ENCODE peak calls at places on chromosomes 11 and 22, in ten cellular contexts. Z is right atrium auricular region; C is iPS DF 6.9; O is CD4-positive, alpha-beta T cell; Y is CD4-positive, CD25-positive, alpha-beta regulatory T cell; H is hepatocyte; P is gastrocnemius medialis; U is A549; A is tibial nerve; V is neural progenitor cell. W is an unnamed sample.
A peak's percentile ranks its signal among the peaks of the same experiment; 100 is the strongest.

GRCh38 chr11:47269829-47270305 is at the start of gene MADD:
- DNase-seq in Z (peak; percentile 81), C (no peak), O (peak; percentile 83), Y (peak; percentile 87), H (peak; percentile 95), P (peak; percentile 73), U (peak; percentile 89), A (peak; percentile 64), V (peak; percentile 84), W (no peak)

GRCh38 chr22:44671742-44672141 is 30.3 kb upstream of the PRR5 start:
- DNase-seq in Z (no peak), C (no peak), O (peak; percentile 28), Y (peak; percentile 12), H (peak; percentile 83), P (no peak), U (no peak), A (no peak), V (no peak), W (no peak)

GRCh38 chr22:23233746-23234408 is 53.6 kb downstream of the BCR start:
- DNase-seq in Z (no peak), C (no peak), O (no peak), Y (no peak), H (peak; percentile 52), P (no peak), U (no peak), A (no peak), V (no peak), W (no peak)

GRCh38 chr11:26186389-26186788 is 145.5 kb upstream of the ANO3 start:
- DNase-seq in Z (no peak), C (no peak), O (no peak), Y (no peak), H (no peak), P (no peak), U (no peak), A (no peak), V (no peak), W (no peak)

GRCh38 chr11:66015936-66016792 is 4.4 kb downstream of the CST6 start:
- DNase-seq in Z (no peak), C (no peak), O (no peak), Y (no peak), H (no peak), P (no peak), U (no peak), A (no peak), V (no peak), W (no peak)

GRCh38 chr11:27291302-27291889 is 71.6 kb downstream of the CCDC34 start:
- DNase-seq in Z (no peak), C (no peak), O (no peak), Y (no peak), H (peak; percentile 28), P (no peak), U (no peak), A (no peak), V (peak; percentile 21), W (no peak)

GRCh38 chr11:123437236-123437979 is 7.3 kb downstream of the GRAMD1B start:
- DNase-seq in Z (no peak), C (no peak), O (no peak), Y (no peak), H (no peak), P (no peak), U (no peak), A (no peak), V (no peak), W (no peak)

GRCh38 chr11:69889400-69890372 is 70.5 kb upstream of the FGF3 start:
- DNase-seq in Z (no peak), C (no peak), O (no peak), Y (no peak), H (no peak), P (no peak), U (no peak), A (no peak), V (peak; percentile 55), W (no peak)

GRCh38 chr11:26931248-26931631 is 62.7 kb upstream of the FIBIN start:
- DNase-seq in Z (no peak), C (no peak), O (no peak), Y (no peak), H (no peak), P (no peak), U (no peak), A (peak; percentile 42), V (no peak), W (no peak)

GRCh38 chr11:64723117-64723906 is at the start of gene NRXN2:
- DNase-seq in Z (peak; percentile 81), C (no peak), O (peak; percentile 77), Y (peak; percentile 83), H (peak; percentile 90), P (peak; percentile 65), U (peak; percentile 98), A (peak; percentile 68), V (peak; percentile 94), W (peak; percentile 89)

GRCh38 chr11:119236891-119237290 is 30.8 kb downstream of the CBL start:
- DNase-seq in Z (no peak), C (no peak), O (no peak), Y (no peak), H (no peak), P (no peak), U (no peak), A (no peak), V (no peak), W (no peak)

GRCh38 chr11:20342347-20343279 is 20.9 kb upstream of the HTATIP2 start:
- DNase-seq in Z (no peak), C (peak; percentile 43), O (peak; percentile 14), Y (no peak), H (peak; percentile 77), P (no peak), U (no peak), A (no peak), V (peak; percentile 95), W (no peak)

GRCh38 chr11:122344281-122344680 is 228.3 kb upstream of the BLID start:
- DNase-seq in Z (peak; percentile 72), C (no peak), O (no peak), Y (no peak), H (no peak), P (no peak), U (no peak), A (no peak), V (no peak), W (no peak)

GRCh38 chr11:130475426-130476053 is 27.1 kb downstream of the ADAMTS15 start:
- DNase-seq in Z (peak; percentile 56), C (no peak), O (no peak), Y (no peak), H (no peak), P (no peak), U (no peak), A (peak; percentile 5), V (no peak), W (no peak)

DNA sequence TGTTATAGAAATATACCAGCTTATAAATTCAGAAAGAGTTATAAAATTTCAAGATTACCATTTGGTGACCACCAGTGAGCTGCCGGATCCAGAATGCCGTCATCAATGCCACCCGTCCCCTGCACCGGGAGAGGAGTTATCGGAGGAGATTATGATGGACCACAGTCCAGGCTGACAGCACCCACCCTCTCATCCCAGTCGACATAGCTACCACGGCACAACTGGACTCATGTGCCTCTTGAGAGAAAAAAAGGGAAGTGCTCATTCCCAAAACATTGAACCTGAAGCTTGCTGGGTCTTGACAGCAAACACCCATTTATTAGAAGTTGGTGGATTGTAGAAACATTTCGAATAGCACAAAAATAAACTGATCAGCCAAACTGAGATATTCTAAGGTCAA is 1331.5 kb downstream of the TBC1D22A start:
- DNase-seq in Z (no peak), C (no peak), O (no peak), Y (no peak), H (no peak), P (no peak), U (no peak), A (no peak), V (no peak), W (no peak)
- H3K27ac ChIP-seq in Z (no peak overlapping the region), C (no peak overlapping the region), O (no peak overlapping the region), Y (no peak overlapping the region), H (no peak overlapping the region), P (no peak overlapping the region), U (no peak overlapping the region), A (no peak overlapping the region), V (no peak overlapping the region), W (no peak overlapping the region)

GRCh38 chr11:67410369-67410831 is 5.1 kb upstream of the CARNS1 start:
- DNase-seq in Z (no peak), C (no peak), O (no peak), Y (no peak), H (no peak), P (no peak), U (no peak), A (no peak), V (no peak), W (peak; percentile 79)
- H3K27ac ChIP-seq in Z (no peak overlapping the region), C (no peak overlapping the region), O (peak overlapping the region; percentile 84), Y (peak overlapping the region; percentile 87), H (no peak overlapping the region), P (no peak overlapping the region), U (no peak overlapping the region), A (peak overlapping the region; percentile 77), V (no peak overlapping the region), W (peak overlapping the region; percentile 99)

GRCh38 chr22:19319281-19319680 is 27.8 kb upstream of the CLTCL1 start:
- DNase-seq in Z (no peak), C (no peak), O (no peak), Y (no peak), H (no peak), P (no peak), U (no peak), A (no peak), V (no peak), W (no peak)

GRCh38 chr22:19321757-19322156 is 30.2 kb upstream of the CLTCL1 start:
- DNase-seq in Z (no peak), C (no peak), O (no peak), Y (no peak), H (no peak), P (no peak), U (no peak), A (no peak), V (no peak), W (no peak)

DNA sequence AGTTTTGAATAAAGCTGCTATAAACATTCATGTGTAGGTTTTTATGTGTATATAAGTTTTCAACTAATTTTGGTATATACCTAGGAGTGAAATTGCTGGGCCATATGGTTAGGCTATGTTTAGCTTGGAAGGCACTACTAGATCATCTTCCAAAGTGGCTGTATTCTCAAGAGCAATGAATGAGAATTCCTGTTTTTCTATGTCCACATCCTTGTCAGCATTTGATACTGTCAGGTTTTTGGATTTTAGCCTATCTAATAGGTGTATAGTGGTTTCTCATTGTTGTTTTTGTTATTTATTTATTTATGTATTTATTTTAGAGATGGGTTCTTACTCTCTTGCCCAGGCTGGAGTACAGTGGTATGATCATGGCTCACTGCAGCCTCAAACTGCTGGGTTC is 26.3 kb upstream of the CLTCL1 start:
- DNase-seq in Z (no peak), C (no peak), O (no peak), Y (no peak), H (no peak), P (no peak), U (no peak), A (no peak), V (no peak), W (no peak)
- H3K27ac ChIP-seq in Z (no peak overlapping the region), C (no peak overlapping the region), O (no peak overlapping the region), Y (no peak overlapping the region), H (no peak overlapping the region), P (no peak overlapping the region), U (no peak overlapping the region), A (no peak overlapping the region), V (no peak overlapping the region), W (no peak overlapping the region)

DNA sequence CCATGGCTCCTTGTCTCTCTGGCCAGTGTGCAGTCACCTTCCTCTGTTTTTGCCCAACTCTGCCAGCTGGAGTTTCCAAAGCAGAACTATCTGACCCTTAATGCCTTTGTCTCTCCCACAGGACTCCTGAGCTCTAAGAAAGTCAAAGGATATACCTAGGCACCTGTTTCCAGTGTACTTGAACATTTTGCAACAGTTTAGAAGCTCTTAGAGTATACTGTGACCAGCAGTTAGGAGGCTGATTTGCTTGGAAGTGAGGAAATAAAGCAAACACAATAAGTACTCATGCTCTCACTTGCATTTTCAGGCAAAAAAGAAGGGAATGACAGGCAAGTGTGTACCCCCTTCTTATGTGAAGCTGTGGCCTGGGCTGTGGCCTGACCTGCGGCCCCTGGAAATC is 204.3 kb upstream of the PLET1 start:
- DNase-seq in Z (no peak), C (no peak), O (no peak), Y (no peak), H (no peak), P (no peak), U (no peak), A (no peak), V (no peak), W (no peak)
- H3K27ac ChIP-seq in Z (no peak overlapping the region), C (no peak overlapping the region), O (no peak overlapping the region), Y (no peak overlapping the region), H (no peak overlapping the region), P (no peak overlapping the region), U (no peak overlapping the region), A (no peak overlapping the region), V (no peak overlapping the region), W (no peak overlapping the region)

W was measured in caudate nucleus.